ENCODE peak calls at places on chromosome 11, in six cellular contexts. V is WTC11; U is activated CD4-positive, alpha-beta T cell treated with anti-CD3 and anti-CD28 coated beads for 48 hours; S is HCT116; D is small intestine; Q is CD4-positive, CD25-positive, alpha-beta regulatory T cell. H is an unnamed sample.

GRCh38 chr11:115676768-115677167 is 172.6 kb upstream of the CADM1 start:
- DNase-seq in V (no peak), S (no peak), Q (no peak), U (no peak), D (no peak), H (no peak)

GRCh38 chr11:811446-812245 is 1.9 kb downstream of the RPLP2 start:
- DNase-seq in Q (no peak), D (peak), V (no peak), S (no peak), U (no peak), H (no peak)

GRCh38 chr11:126354631-126355323 is 709 bp upstream of the ST3GAL4 start:
- DNase-seq in V (no peak), D (no peak), U (no peak), S (no peak), Q (peak), H (no peak)

GRCh38 chr11:9506489-9507343 is 45.9 kb downstream of the ZNF143 start:
- DNase-seq in S (peak), Q (peak), D (peak), V (peak), U (peak), H (no peak)

GRCh38 chr11:575324-575995 is 810 bp upstream of the PHRF1 start:
- DNase-seq in D (peak), Q (no peak), V (peak), U (no peak), S (peak), H (peak)

GRCh38 chr11:101870510-101870909 is 44.3 kb upstream of the CEP126 start:
- DNase-seq in Q (no peak), U (no peak), V (no peak), S (peak), D (peak), H (no peak)

GRCh38 chr11:86749861-86750401 is 50.4 kb upstream of the PRSS23 start:
- DNase-seq in U (no peak), V (no peak), S (no peak), Q (no peak), D (no peak), H (no peak)

GRCh38 chr11:82906236-82906635 is 4.7 kb downstream of the DDIAS start:
- DNase-seq in V (no peak), D (peak), U (no peak), Q (peak), S (peak), H (no peak)

GRCh38 chr11:59176330-59176729 is 4.4 kb downstream of the DTX4 start:
- DNase-seq in Q (no peak), S (no peak), U (no peak), D (no peak), V (no peak), H (no peak)

GRCh38 chr11:201936-202335 is 5.3 kb downstream of the BET1L start:
- DNase-seq in S (no peak), U (no peak), D (no peak), Q (no peak), V (peak), H (no peak)

GRCh38 chr11:10418259-10418949 is 36.7 kb upstream of the AMPD3 start:
- DNase-seq in S (no peak), V (no peak), U (no peak), D (no peak), Q (no peak), H (no peak)

H was measured in 8988T.